ENCODE peak calls at places on chromosomes 7 and 10, in six cellular contexts. One of them, this sample, is unnamed.

GRCh38 chr10:22597142-22597541 is 117.2 kb downstream of the PIP4K2A start:
- DNase-seq in kidney glomerular epithelial cell: no peak
- DNase-seq in CD8-positive, alpha-beta memory T cell: peak; percentile 63
- DNase-seq in H9: no peak
- DNase-seq in COR-L47: no peak
- DNase-seq in hypothalamus: no peak
- DNase-seq in this sample: peak; percentile 26

GRCh38 chr7:117872565-117873055 is 631 bp downstream of the CTTNBP2 start:
- DNase-seq in H9: peak; percentile 54
- DNase-seq in CD8-positive, alpha-beta memory T cell: no peak
- DNase-seq in kidney glomerular epithelial cell: no peak
- DNase-seq in hypothalamus: peak; percentile 71
- DNase-seq in COR-L47: peak; percentile 25
- DNase-seq in this sample: no peak

GRCh38 chr10:132541129-132541528 is 3.5 kb downstream of the INPP5A start:
- DNase-seq in COR-L47: no peak
- DNase-seq in CD8-positive, alpha-beta memory T cell: no peak
- DNase-seq in hypothalamus: no peak
- DNase-seq in H9: no peak
- DNase-seq in kidney glomerular epithelial cell: no peak
- DNase-seq in this sample: no peak

GRCh38 chr10:130990536-130990935 is 321.0 kb downstream of the TCERG1L start:
- DNase-seq in H9: no peak
- DNase-seq in hypothalamus: no peak
- DNase-seq in COR-L47: peak; percentile 14
- DNase-seq in kidney glomerular epithelial cell: no peak
- DNase-seq in CD8-positive, alpha-beta memory T cell: no peak
- DNase-seq in this sample: no peak

GRCh38 chr7:30445770-30446169 is 32.8 kb downstream of the NOD1 start:
- DNase-seq in hypothalamus: peak; percentile 23
- DNase-seq in COR-L47: peak; percentile 41
- DNase-seq in kidney glomerular epithelial cell: no peak
- DNase-seq in CD8-positive, alpha-beta memory T cell: peak; percentile 77
- DNase-seq in H9: no peak
- DNase-seq in this sample: peak; percentile 92

GRCh38 chr10:110613341-110613995 is 30.7 kb upstream of the RBM20 start:
- DNase-seq in CD8-positive, alpha-beta memory T cell: no peak
- DNase-seq in COR-L47: no peak
- DNase-seq in hypothalamus: no peak
- DNase-seq in kidney glomerular epithelial cell: no peak
- DNase-seq in H9: no peak
- DNase-seq in this sample: no peak

GRCh38 chr7:107630342-107630741 is 30.3 kb upstream of the SLC26A4 start:
- DNase-seq in H9: no peak
- DNase-seq in CD8-positive, alpha-beta memory T cell: no peak
- DNase-seq in kidney glomerular epithelial cell: no peak
- DNase-seq in COR-L47: no peak
- DNase-seq in hypothalamus: no peak
- DNase-seq in this sample: no peak

GRCh38 chr10:60944159-60944909 is at the start of gene RHOBTB1:
- DNase-seq in H9: peak; percentile 73
- DNase-seq in CD8-positive, alpha-beta memory T cell: no peak
- DNase-seq in kidney glomerular epithelial cell: peak; percentile 43
- DNase-seq in hypothalamus: peak; percentile 54
- DNase-seq in COR-L47: peak; percentile 60
- DNase-seq in this sample: peak; percentile 78

GRCh38 chr7:100612730-100613446 is 548 bp downstream of the MOSPD3 start:
- DNase-seq in H9: peak; percentile 62
- DNase-seq in COR-L47: no peak
- DNase-seq in kidney glomerular epithelial cell: no peak
- DNase-seq in CD8-positive, alpha-beta memory T cell: no peak
- DNase-seq in hypothalamus: no peak
- DNase-seq in this sample: no peak

GRCh38 chr7:97008275-97008917 is 3.0 kb downstream of the DLX6 start:
- DNase-seq in CD8-positive, alpha-beta memory T cell: no peak
- DNase-seq in hypothalamus: no peak
- DNase-seq in H9: no peak
- DNase-seq in kidney glomerular epithelial cell: no peak
- DNase-seq in COR-L47: no peak
- DNase-seq in this sample: no peak

This sample was measured in B cell.